ENCODE peak calls at places on chromosome 3, in ten cellular contexts. V is IMR-90, A is mammary epithelial cell, R is astrocyte, N is mesothelial cell of epicardium, H is gastrocnemius medialis, W is adrenal gland, Z is endothelial cell, O is AG10803, M is bronchial epithelial cell. Q is an unnamed sample.

GRCh38 chr3:79086514-79086913 is 681.3 kb downstream of the ROBO1 start:
- DNase-seq in H (peak), A (peak), M (peak), R (peak), W (peak), V (peak), N (peak), Z (peak), O (peak), Q (peak)

GRCh38 chr3:187639912-187640822 is 30.0 kb downstream of the SST start:
- DNase-seq in H (no peak), N (no peak), M (no peak), W (no peak), Z (no peak), V (no peak), A (no peak), R (no peak), O (peak), Q (no peak)

GRCh38 chr3:194250104-194251002 is 100.8 kb downstream of the CPN2 start:
- DNase-seq in R (peak), N (peak), Z (no peak), O (peak), V (peak), M (no peak), A (no peak), W (peak), H (peak), Q (peak)

GRCh38 chr3:15333957-15334263 is 1.5 kb upstream of the SH3BP5 start:
- DNase-seq in Z (no peak), N (no peak), H (no peak), A (no peak), R (no peak), V (no peak), O (no peak), M (no peak), W (no peak), Q (no peak)

GRCh38 chr3:128424508-128425069 is 42.1 kb downstream of the DNAJB8 start:
- DNase-seq in O (peak), H (no peak), A (no peak), V (peak), Z (no peak), N (no peak), M (no peak), W (peak), R (peak), Q (peak)

GRCh38 chr3:126527455-126528211 is 3.7 kb downstream of the CHST13 start:
- DNase-seq in R (no peak), N (no peak), H (no peak), W (no peak), V (no peak), Z (no peak), M (no peak), A (no peak), O (no peak), Q (no peak)

GRCh38 chr3:50296721-50297383 is 2.4 kb downstream of the HYAL3 start:
- DNase-seq in O (no peak), Z (no peak), A (no peak), V (no peak), N (no peak), H (no peak), M (no peak), R (no peak), W (no peak), Q (no peak)

GRCh38 chr3:45503904-45504651 is 90.5 kb upstream of the LIMD1 start:
- DNase-seq in O (no peak), W (no peak), M (no peak), V (no peak), H (no peak), R (no peak), N (no peak), A (no peak), Z (no peak), Q (no peak)

GRCh38 chr3:195003006-195003892 is 267.7 kb downstream of the XXYLT1 start:
- DNase-seq in H (peak), Z (no peak), M (peak), V (no peak), W (peak), N (peak), O (peak), R (no peak), A (no peak), Q (peak)

DNA sequence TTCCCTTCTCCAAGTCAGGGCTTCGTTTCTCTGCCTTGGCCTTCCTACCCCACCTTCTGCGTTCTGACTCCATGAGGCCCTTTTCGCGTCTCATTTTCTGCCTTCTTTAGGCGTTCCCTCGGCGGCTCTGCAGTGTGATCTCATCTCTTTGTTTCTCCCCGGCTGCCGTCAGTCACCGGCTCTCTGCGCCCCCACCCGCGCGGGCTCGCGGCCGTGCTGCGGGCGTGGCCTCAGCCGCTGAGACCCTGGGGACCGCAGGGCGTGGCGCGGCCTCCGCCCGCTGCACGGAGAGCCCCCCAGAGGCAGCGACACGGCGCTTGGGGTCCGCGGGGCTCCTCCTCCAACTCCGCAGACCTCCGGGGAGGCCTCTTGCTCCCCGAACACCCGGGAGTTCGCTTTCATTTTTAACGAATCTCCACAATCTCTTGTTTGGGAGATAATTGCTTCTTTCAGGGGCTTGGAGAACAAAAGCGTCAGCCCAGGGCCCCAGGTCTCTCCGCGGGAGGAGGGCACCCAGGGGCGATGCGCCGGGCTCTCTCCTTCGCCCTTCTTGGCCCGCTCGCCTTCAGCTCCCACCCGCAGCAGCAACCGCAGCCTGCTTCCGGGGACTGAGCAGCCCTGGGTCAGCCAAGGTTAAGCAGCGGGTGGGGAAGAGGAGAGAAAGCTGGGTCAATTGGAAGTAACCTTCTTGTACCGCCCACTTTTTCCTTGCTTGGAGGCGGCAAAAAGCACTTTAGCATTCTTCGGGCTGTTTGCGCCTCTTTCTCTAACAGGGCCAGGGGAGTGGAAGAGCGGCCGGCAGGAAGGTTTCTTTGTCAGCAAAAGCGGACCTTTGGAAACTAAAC is 35.2 kb downstream of the GAP43 start:
- DNase-seq in R (peak), W (peak), A (peak), Z (peak), N (peak), O (peak), H (peak), M (peak), V (peak), Q (peak)
- TF ChIP-seq CTCF in R (no peak), W (no peak), A (no peak), Z (no peak), N (no peak), O (no peak), H (no peak), M (no peak), V (no peak), Q (no peak)

DNA sequence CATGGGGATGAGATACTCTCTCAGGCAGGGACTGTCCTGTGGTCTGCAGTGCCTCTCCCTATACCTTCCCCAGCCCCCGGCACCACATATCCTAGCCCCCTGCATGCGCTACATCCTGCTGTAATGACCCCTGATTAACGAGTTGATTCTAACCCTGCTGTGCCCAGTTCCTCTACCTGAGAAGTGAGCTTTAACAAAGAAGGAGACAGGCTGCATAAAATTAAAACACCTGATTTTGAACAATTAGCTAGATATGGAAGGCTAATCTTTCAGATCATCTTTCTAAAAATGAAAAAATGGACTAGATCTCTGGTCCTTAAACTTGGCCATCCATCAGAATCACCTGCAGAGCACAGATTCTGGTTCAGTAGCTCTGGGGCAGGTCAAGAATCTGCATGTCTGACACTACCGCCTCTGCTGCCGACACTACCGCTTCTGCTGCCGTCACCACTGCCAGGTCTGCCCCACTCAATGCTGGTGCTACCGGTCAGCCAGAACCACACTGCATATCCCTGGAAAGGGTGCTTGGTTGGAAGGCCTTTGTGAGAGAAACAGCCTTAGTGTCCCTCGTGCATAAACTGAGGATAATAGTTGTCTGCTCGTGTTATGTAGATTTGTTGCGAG is 33.6 kb upstream of the ZBTB38 start:
- DNase-seq in M (no peak), W (no peak), V (no peak), N (no peak), A (no peak), R (no peak), H (no peak), O (no peak), Z (no peak), Q (no peak)
- TF ChIP-seq CTCF in M (no peak), W (no peak), V (no peak), N (no peak), A (no peak), R (no peak), H (no peak), O (no peak), Z (no peak), Q (no peak)

DNA sequence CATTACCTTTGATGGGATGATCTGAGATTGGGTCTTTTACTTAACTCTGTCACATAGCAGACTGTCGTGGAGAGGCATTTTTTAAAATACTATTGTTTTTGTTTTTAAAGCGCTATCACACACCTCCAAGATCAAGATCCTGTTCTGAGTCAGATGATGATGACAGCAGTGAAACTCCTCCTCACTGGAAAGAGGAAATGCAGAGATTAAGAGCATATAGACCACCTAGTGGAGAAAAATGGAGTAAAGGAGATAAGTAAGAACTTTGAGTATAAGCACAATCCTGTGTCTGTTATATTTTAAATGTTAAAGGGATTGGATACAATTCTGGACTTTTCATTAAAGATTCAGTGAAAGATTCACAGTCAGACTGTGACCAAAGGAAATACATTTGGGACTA is 18.4 kb upstream of the ZBTB47 start:
- DNase-seq in W (no peak), N (no peak), V (peak), H (no peak), A (peak), R (peak), O (no peak), M (peak), Z (no peak), Q (peak)
- TF ChIP-seq CTCF in W (no peak), N (no peak), V (peak), H (no peak), A (no peak), R (peak), O (no peak), M (no peak), Z (no peak), Q (peak)

GRCh38 chr3:151264611-151265010 is 13.7 kb downstream of the P2RY14 start:
- DNase-seq in N (no peak), V (no peak), M (no peak), H (no peak), A (no peak), O (no peak), R (no peak), W (no peak), Z (no peak), Q (no peak)

GRCh38 chr3:151259664-151260063 is 18.7 kb downstream of the P2RY14 start:
- DNase-seq in O (no peak), N (no peak), V (peak), A (no peak), W (no peak), R (no peak), Z (no peak), M (no peak), H (no peak), Q (no peak)

GRCh38 chr3:151265866-151266265 is 12.5 kb downstream of the P2RY14 start:
- DNase-seq in A (no peak), H (no peak), O (no peak), V (no peak), R (no peak), N (no peak), Z (no peak), W (peak), M (no peak), Q (no peak)

GRCh38 chr3:151265166-151265565 is 13.2 kb downstream of the P2RY14 start:
- DNase-seq in H (no peak), Z (no peak), A (no peak), N (no peak), V (no peak), O (no peak), W (no peak), R (no peak), M (no peak), Q (no peak)

DNA sequence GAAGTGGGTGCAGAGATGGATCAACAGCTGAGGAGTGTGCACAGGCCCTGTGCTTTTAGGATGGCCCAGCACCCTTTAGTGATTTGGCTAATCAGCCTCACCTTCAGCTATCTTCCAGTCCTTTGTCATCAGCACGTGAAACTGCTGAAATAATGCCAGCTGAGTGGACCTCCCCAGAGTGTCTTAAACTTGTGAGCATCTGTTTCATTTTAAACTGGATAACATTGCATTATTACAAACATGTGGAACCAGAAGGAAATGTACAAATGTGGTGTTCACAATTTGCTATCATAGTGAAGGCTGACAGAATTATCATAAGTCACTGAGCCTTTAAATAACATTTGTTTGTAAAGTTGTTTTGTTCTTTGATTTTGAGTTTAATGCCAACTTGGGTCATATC is 15.2 kb downstream of the P2RY14 start:
- DNase-seq in W (no peak), R (no peak), Z (no peak), N (no peak), H (no peak), V (peak), M (no peak), O (peak), A (no peak), Q (peak)
- TF ChIP-seq CTCF in W (no peak), R (no peak), Z (no peak), N (no peak), H (no peak), V (no peak), M (no peak), O (no peak), A (no peak), Q (no peak)

GRCh38 chr3:143122089-143122430 is 2.5 kb downstream of the CHST2 start:
- DNase-seq in N (no peak), M (no peak), Z (no peak), H (no peak), V (no peak), O (no peak), R (no peak), A (no peak), W (no peak), Q (no peak)

GRCh38 chr3:143122608-143123352 is 3.2 kb downstream of the CHST2 start:
- DNase-seq in N (no peak), R (no peak), A (no peak), Z (no peak), O (no peak), M (no peak), H (no peak), V (no peak), W (no peak), Q (no peak)

GRCh38 chr3:143120716-143121239 is 1.2 kb downstream of the CHST2 start:
- DNase-seq in H (no peak), M (no peak), V (peak), O (peak), N (peak), R (no peak), A (peak), W (no peak), Z (peak), Q (peak)

GRCh38 chr3:143119974-143120715 is 574 bp downstream of the CHST2 start:
- DNase-seq in V (no peak), A (peak), Z (peak), W (no peak), M (no peak), O (peak), R (no peak), N (peak), H (no peak), Q (no peak)

GRCh38 chr3:143121240-143122088 is 1.9 kb downstream of the CHST2 start:
- DNase-seq in R (no peak), N (peak), O (peak), A (peak), H (no peak), Z (peak), W (peak), V (peak), M (no peak), Q (peak)
- TF ChIP-seq CTCF in R (peak), N (no peak), O (peak), A (peak), H (peak), Z (peak), W (peak), V (peak), M (peak), Q (peak)

DNA sequence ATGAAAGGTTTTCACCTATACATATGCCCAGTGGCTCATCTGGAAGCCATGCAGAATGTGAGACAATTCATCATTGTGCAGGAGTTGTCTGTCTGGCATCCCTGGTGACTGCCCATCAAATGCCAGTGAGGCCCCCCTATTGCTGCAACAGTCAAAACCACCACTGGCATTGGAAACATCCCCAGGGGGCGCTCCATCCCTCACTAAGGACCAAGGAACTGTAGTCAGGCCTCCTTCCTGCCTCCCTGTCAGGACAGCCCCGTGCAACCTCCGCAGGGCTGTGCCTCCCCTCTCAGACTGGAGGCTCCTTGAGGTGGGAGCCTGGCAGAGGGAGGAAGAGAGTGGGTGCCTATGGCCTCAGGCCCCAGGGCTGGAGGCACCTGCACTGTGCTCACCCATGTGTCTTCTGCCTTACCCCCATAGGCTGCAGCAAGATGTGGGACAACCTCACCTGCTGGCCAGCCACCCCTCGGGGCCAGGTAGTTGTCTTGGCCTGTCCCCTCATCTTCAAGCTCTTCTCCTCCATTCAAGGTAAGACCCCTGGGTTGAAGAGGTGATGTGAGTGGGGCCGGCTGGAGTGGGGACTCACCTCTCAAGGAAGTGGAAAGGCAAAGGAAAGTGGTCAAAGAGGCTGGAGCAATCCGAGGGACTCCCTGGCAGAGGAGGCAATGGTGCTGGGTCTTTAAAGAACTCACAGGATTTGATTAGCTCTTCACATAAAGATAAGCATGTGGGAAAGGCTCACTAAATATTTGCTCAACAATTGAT is 16.5 kb downstream of the VIPR1 start:
- DNase-seq in V (no peak), R (no peak), Z (peak), A (no peak), M (no peak), H (no peak), N (no peak), W (peak), O (no peak), Q (no peak)
- TF ChIP-seq CTCF in V (no peak), R (no peak), Z (no peak), A (peak), M (peak), H (peak), N (no peak), W (peak), O (peak), Q (peak)